ENCODE peak calls at places on chromosomes 2 and 18, in seven cellular contexts. One of them, this sample, is unnamed.

GRCh38 chr2:63632382-63632781 is 43.6 kb downstream of the MDH1 start:
- DNase-seq in A549: no peak
- DNase-seq in GM12878: no peak
- DNase-seq in IMR-90: no peak
- DNase-seq in HepG2: no peak
- DNase-seq in HCT116: no peak
- DNase-seq in K562: no peak
- DNase-seq in this sample: no peak

GRCh38 chr2:170660406-170660805 is 54.7 kb upstream of the SP5 start:
- DNase-seq in A549: no peak
- DNase-seq in GM12878: no peak
- DNase-seq in IMR-90: peak
- DNase-seq in HepG2: no peak
- DNase-seq in HCT116: no peak
- DNase-seq in K562: no peak
- DNase-seq in this sample: no peak

GRCh38 chr2:196675963-196676362 is 36.4 kb downstream of the CCDC150 start:
- DNase-seq in A549: no peak
- DNase-seq in GM12878: no peak
- DNase-seq in IMR-90: no peak
- DNase-seq in HepG2: no peak
- DNase-seq in HCT116: no peak
- DNase-seq in K562: no peak
- DNase-seq in this sample: no peak

GRCh38 chr2:28047698-28048097 is 157.2 kb downstream of the BABAM2 start:
- DNase-seq in A549: no peak
- DNase-seq in GM12878: no peak
- DNase-seq in IMR-90: peak
- DNase-seq in HepG2: no peak
- DNase-seq in HCT116: no peak
- DNase-seq in K562: no peak
- DNase-seq in this sample: no peak

GRCh38 chr2:42238644-42239288 is 69.6 kb downstream of the EML4 start:
- DNase-seq in A549: peak
- DNase-seq in GM12878: no peak
- DNase-seq in IMR-90: no peak
- DNase-seq in HepG2: peak
- DNase-seq in HCT116: peak
- DNase-seq in K562: no peak
- DNase-seq in this sample: peak

GRCh38 chr2:176514805-176515500 is 245.7 kb downstream of the MTX2 start:
- DNase-seq in A549: no peak
- DNase-seq in GM12878: no peak
- DNase-seq in IMR-90: no peak
- DNase-seq in HepG2: no peak
- DNase-seq in HCT116: no peak
- DNase-seq in K562: no peak
- DNase-seq in this sample: no peak

GRCh38 chr18:53115876-53116585 is 776.0 kb downstream of the DCC start:
- DNase-seq in A549: no peak
- DNase-seq in GM12878: no peak
- DNase-seq in IMR-90: no peak
- DNase-seq in HepG2: no peak
- DNase-seq in HCT116: no peak
- DNase-seq in K562: no peak
- DNase-seq in this sample: no peak

GRCh38 chr2:214542251-214542650 is 131.4 kb downstream of the VWC2L start:
- DNase-seq in A549: no peak
- DNase-seq in GM12878: no peak
- DNase-seq in IMR-90: peak
- DNase-seq in HepG2: no peak
- DNase-seq in HCT116: no peak
- DNase-seq in K562: no peak
- DNase-seq in this sample: no peak

GRCh38 chr2:218888341-218888740 is 7.7 kb downstream of the WNT10A start:
- DNase-seq in A549: no peak
- DNase-seq in GM12878: no peak
- DNase-seq in IMR-90: no peak
- DNase-seq in HepG2: no peak
- DNase-seq in HCT116: no peak
- DNase-seq in K562: no peak
- DNase-seq in this sample: no peak

GRCh38 chr18:25724997-25725396 is 365.4 kb downstream of the SS18 start:
- DNase-seq in A549: no peak
- DNase-seq in GM12878: no peak
- DNase-seq in IMR-90: no peak
- DNase-seq in HepG2: no peak
- DNase-seq in HCT116: no peak
- DNase-seq in K562: no peak
- DNase-seq in this sample: no peak

GRCh38 chr2:128784626-128785306 is 466.1 kb upstream of the HS6ST1 start:
- DNase-seq in A549: no peak
- DNase-seq in GM12878: no peak
- DNase-seq in IMR-90: no peak
- DNase-seq in HepG2: no peak
- DNase-seq in HCT116: no peak
- DNase-seq in K562: no peak
- DNase-seq in this sample: no peak

GRCh38 chr2:96637385-96638143 is 548 bp downstream of the KANSL3 start:
- DNase-seq in A549: peak
- DNase-seq in GM12878: peak
- DNase-seq in IMR-90: peak
- DNase-seq in HepG2: peak
- DNase-seq in HCT116: peak
- DNase-seq in K562: no peak
- DNase-seq in this sample: peak

GRCh38 chr2:48525269-48525943 is 4.5 kb upstream of the STON1 start:
- DNase-seq in A549: no peak
- DNase-seq in GM12878: no peak
- DNase-seq in IMR-90: no peak
- DNase-seq in HepG2: no peak
- DNase-seq in HCT116: no peak
- DNase-seq in K562: no peak
- DNase-seq in this sample: no peak

GRCh38 chr2:19835818-19836281 is 65.9 kb downstream of the TTC32 start:
- DNase-seq in A549: no peak
- DNase-seq in GM12878: no peak
- DNase-seq in IMR-90: peak
- DNase-seq in HepG2: no peak
- DNase-seq in HCT116: no peak
- DNase-seq in K562: no peak
- DNase-seq in this sample: peak

GRCh38 chr2:29222381-29223179 is 107.4 kb downstream of the CLIP4 start:
- DNase-seq in A549: no peak
- DNase-seq in GM12878: no peak
- DNase-seq in IMR-90: no peak
- DNase-seq in HepG2: no peak
- DNase-seq in HCT116: no peak
- DNase-seq in K562: no peak
- DNase-seq in this sample: no peak

GRCh38 chr2:16773080-16773713 is 107.6 kb upstream of the CYRIA start:
- DNase-seq in A549: peak
- DNase-seq in GM12878: no peak
- DNase-seq in IMR-90: peak
- DNase-seq in HepG2: peak
- DNase-seq in HCT116: peak
- DNase-seq in K562: peak
- DNase-seq in this sample: no peak

GRCh38 chr2:41791523-41791922 is 256.3 kb upstream of the PKDCC start:
- DNase-seq in A549: peak
- DNase-seq in GM12878: no peak
- DNase-seq in IMR-90: peak
- DNase-seq in HepG2: peak
- DNase-seq in HCT116: no peak
- DNase-seq in K562: no peak
- DNase-seq in this sample: no peak

GRCh38 chr18:48675330-48675761 is 136.5 kb downstream of the CTIF start:
- DNase-seq in A549: peak
- DNase-seq in GM12878: peak
- DNase-seq in IMR-90: peak
- DNase-seq in HepG2: peak
- DNase-seq in HCT116: peak
- DNase-seq in K562: peak
- DNase-seq in this sample: peak

GRCh38 chr2:219327719-219328118 is 4.8 kb downstream of the RESP18 start:
- DNase-seq in A549: no peak
- DNase-seq in GM12878: no peak
- DNase-seq in IMR-90: no peak
- DNase-seq in HepG2: no peak
- DNase-seq in HCT116: no peak
- DNase-seq in K562: no peak
- DNase-seq in this sample: no peak

GRCh38 chr2:203824057-203824456 is 43.5 kb upstream of the CTLA4 start:
- DNase-seq in A549: no peak
- DNase-seq in GM12878: no peak
- DNase-seq in IMR-90: no peak
- DNase-seq in HepG2: no peak
- DNase-seq in HCT116: no peak
- DNase-seq in K562: no peak
- DNase-seq in this sample: no peak

GRCh38 chr2:240202616-240203015 is 62.2 kb upstream of the OTOS start:
- DNase-seq in A549: no peak
- DNase-seq in GM12878: no peak
- DNase-seq in IMR-90: no peak
- DNase-seq in HepG2: no peak
- DNase-seq in HCT116: no peak
- DNase-seq in K562: no peak
- DNase-seq in this sample: no peak

GRCh38 chr18:67359868-67360838 is 156.4 kb downstream of the DSEL start:
- DNase-seq in A549: peak
- DNase-seq in GM12878: no peak
- DNase-seq in IMR-90: peak
- DNase-seq in HepG2: peak
- DNase-seq in HCT116: no peak
- DNase-seq in K562: no peak
- DNase-seq in this sample: no peak

GRCh38 chr18:44514106-44514505 is 166.6 kb upstream of the SETBP1 start:
- DNase-seq in A549: no peak
- DNase-seq in GM12878: no peak
- DNase-seq in IMR-90: no peak
- DNase-seq in HepG2: no peak
- DNase-seq in HCT116: no peak
- DNase-seq in K562: no peak
- DNase-seq in this sample: no peak

GRCh38 chr2:28117104-28117596 is 226.6 kb downstream of the BABAM2 start:
- DNase-seq in A549: peak
- DNase-seq in GM12878: no peak
- DNase-seq in IMR-90: no peak
- DNase-seq in HepG2: peak
- DNase-seq in HCT116: no peak
- DNase-seq in K562: no peak
- DNase-seq in this sample: no peak

DNA sequence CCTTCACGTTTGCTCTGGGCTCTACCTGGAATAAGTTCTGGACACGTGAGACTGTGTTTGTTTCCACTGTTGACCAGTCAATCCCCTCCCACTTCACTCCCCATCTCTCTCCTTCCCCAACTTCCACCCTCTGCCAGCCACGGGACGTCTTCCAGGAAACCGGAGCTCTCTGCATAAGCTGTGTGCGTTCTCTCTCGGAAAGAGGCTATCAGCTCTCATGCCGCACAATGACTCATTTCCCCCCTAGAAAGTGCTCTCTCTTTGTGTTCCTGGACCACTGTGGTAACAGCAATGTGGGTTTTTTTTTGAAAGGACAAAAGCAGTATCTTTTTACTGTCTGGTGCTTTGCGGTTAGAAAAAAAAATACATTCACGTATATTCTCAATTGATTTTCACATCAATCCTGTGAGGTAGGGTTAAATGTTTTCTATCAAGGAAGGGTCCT is 10.2 kb downstream of the PROKR1 start:
- DNase-seq in A549: no peak
- DNase-seq in GM12878: peak
- DNase-seq in IMR-90: peak
- DNase-seq in HepG2: no peak
- DNase-seq in HCT116: no peak
- DNase-seq in K562: peak
- DNase-seq in this sample: no peak
- TF ChIP-seq CEBPB in A549: no peak
- TF ChIP-seq CEBPB in GM12878: no peak
- TF ChIP-seq CEBPB in IMR-90: no peak
- TF ChIP-seq CEBPB in HepG2: no peak
- TF ChIP-seq CEBPB in HCT116: no peak
- TF ChIP-seq CEBPB in K562: no peak
- TF ChIP-seq CEBPB in this sample: no peak

GRCh38 chr18:58409802-58410445 is 219.0 kb downstream of the ALPK2 start:
- DNase-seq in A549: no peak
- DNase-seq in GM12878: no peak
- DNase-seq in IMR-90: no peak
- DNase-seq in HepG2: peak
- DNase-seq in HCT116: no peak
- DNase-seq in K562: no peak
- DNase-seq in this sample: no peak
- H3K4me2 ChIP-seq in A549: no peak
- H3K4me2 ChIP-seq in GM12878: no peak
- H3K4me2 ChIP-seq in IMR-90: no peak
- H3K4me2 ChIP-seq in HepG2: peak
- H3K4me2 ChIP-seq in HCT116: no peak
- H3K4me2 ChIP-seq in K562: no peak
- H3K4me2 ChIP-seq in this sample: no peak

DNA sequence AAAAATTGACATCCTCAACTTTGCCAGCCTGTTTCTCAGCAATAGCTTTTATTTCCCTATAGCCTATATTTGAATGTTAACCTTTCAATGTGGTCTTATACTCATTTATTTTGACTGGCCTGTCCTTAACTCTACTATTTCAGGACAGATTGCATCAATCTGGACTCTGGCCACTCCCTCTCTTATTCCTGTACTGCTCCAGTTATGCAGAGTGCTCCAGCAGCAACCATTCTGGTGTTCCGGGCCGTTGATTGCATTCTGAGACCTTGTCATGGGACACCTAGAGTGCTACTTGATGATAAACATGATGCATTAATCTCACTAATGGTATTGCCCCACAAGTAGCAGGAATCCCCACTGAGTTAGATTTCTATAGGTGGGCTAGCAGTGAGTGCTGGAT is 363.4 kb downstream of the LRRTM1 start:
- DNase-seq in A549: no peak
- DNase-seq in GM12878: no peak
- DNase-seq in IMR-90: no peak
- DNase-seq in HepG2: no peak
- DNase-seq in HCT116: no peak
- DNase-seq in K562: no peak
- DNase-seq in this sample: no peak
- TF ChIP-seq CEBPB in A549: no peak
- TF ChIP-seq CEBPB in GM12878: no peak
- TF ChIP-seq CEBPB in IMR-90: no peak
- TF ChIP-seq CEBPB in HepG2: no peak
- TF ChIP-seq CEBPB in HCT116: no peak
- TF ChIP-seq CEBPB in K562: no peak
- TF ChIP-seq CEBPB in this sample: no peak

DNA sequence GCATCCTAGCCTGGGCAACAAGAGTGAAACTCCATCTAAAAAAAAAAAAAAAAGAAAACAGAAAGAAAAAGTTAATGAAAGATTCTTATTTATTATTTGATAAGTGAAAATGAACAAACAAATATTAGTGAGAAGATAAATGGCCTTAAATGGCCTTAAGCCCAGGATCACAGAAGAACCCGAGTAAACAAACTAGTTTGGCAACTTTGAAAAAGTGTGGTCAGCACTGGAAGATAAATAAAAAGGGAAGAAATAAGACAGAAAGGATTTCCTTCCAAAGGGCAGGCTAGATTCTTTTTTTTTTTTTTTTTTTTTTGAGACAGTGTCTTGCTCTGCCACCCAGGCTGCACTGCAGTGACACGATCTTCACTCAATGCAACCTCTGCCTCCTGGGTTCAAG is 692.4 kb downstream of the CPS1 start:
- DNase-seq in A549: no peak
- DNase-seq in GM12878: no peak
- DNase-seq in IMR-90: no peak
- DNase-seq in HepG2: no peak
- DNase-seq in HCT116: peak
- DNase-seq in K562: no peak
- DNase-seq in this sample: no peak
- H3K4me2 ChIP-seq in A549: no peak
- H3K4me2 ChIP-seq in GM12878: no peak
- H3K4me2 ChIP-seq in IMR-90: no peak
- H3K4me2 ChIP-seq in HepG2: no peak
- H3K4me2 ChIP-seq in HCT116: no peak
- H3K4me2 ChIP-seq in K562: no peak
- H3K4me2 ChIP-seq in this sample: no peak

This sample was measured in H1.